ENCODE peak calls at places on chromosomes 3 and 15, in five cellular contexts. N is AG04449, L is adrenal gland, D is kidney, J is cardiac fibroblast. F is an unnamed sample.

GRCh38 chr15:40511472-40512133 is 40.8 kb downstream of the CHST14 start:
- DNase-seq in N (no peak), D (peak; percentile 91), L (peak; percentile 79), J (peak; percentile 38), F (peak; percentile 76)

GRCh38 chr15:80831606-80832224 is 52.5 kb downstream of the CEMIP start:
- DNase-seq in N (no peak), J (no peak), L (no peak), D (no peak), F (no peak)

GRCh38 chr3:171543759-171544284 is 83.6 kb upstream of the TNIK start:
- DNase-seq in J (no peak), N (no peak), D (no peak), L (no peak), F (no peak)

GRCh38 chr15:97691799-97692198 is 268.7 kb upstream of the ARRDC4 start:
- DNase-seq in L (no peak), D (no peak), N (no peak), J (no peak), F (no peak)

GRCh38 chr15:91852741-91853500 is 587 bp upstream of the SLCO3A1 start:
- DNase-seq in N (no peak), L (peak; percentile 88), D (peak; percentile 93), J (peak; percentile 74), F (no peak)

GRCh38 chr3:502486-502885 is 305.9 kb downstream of the CHL1 start:
- DNase-seq in J (no peak), D (no peak), L (no peak), N (no peak), F (no peak)

GRCh38 chr15:70882361-70882760 is 9.9 kb downstream of the THAP10 start:
- DNase-seq in D (no peak), L (no peak), J (no peak), N (no peak), F (no peak)

GRCh38 chr3:98343647-98344507 is 9.8 kb upstream of the OR5K4 start:
- DNase-seq in N (no peak), D (no peak), L (no peak), J (peak; percentile 48), F (peak; percentile 39)

GRCh38 chr15:94119215-94119815 is 112.0 kb upstream of the MCTP2 start:
- DNase-seq in L (no peak), D (peak; percentile 60), N (no peak), J (no peak), F (no peak)

GRCh38 chr15:39321977-39322376 is 258.9 kb upstream of the THBS1 start:
- DNase-seq in N (no peak), D (no peak), L (no peak), J (peak; percentile 43), F (no peak)

GRCh38 chr3:151197981-151198767 is 4.8 kb downstream of the GPR171 start:
- DNase-seq in J (peak; percentile 46), D (no peak), L (no peak), N (no peak), F (no peak)

GRCh38 chr15:39823634-39824033 is 41.0 kb upstream of the FSIP1 start:
- DNase-seq in J (no peak), L (no peak), D (no peak), N (no peak), F (no peak)

GRCh38 chr3:15682766-15683165 is 81.2 kb downstream of the BTD start:
- DNase-seq in D (no peak), L (no peak), N (peak; percentile 45), J (peak; percentile 58), F (no peak)

GRCh38 chr3:110886514-110886913 is 185.1 kb upstream of the NECTIN3 start:
- DNase-seq in D (no peak), L (no peak), N (no peak), J (no peak), F (no peak)

GRCh38 chr3:73540969-73541740 is 83.6 kb downstream of the PDZRN3 start:
- DNase-seq in J (peak; percentile 58), L (no peak), N (no peak), D (no peak), F (no peak)

GRCh38 chr3:190012314-190012782 is 108.3 kb downstream of the P3H2 start:
- DNase-seq in J (peak; percentile 55), L (no peak), D (no peak), N (no peak), F (no peak)

GRCh38 chr3:170707899-170708298 is 122.0 kb upstream of the SLC7A14 start:
- DNase-seq in L (no peak), D (no peak), N (no peak), J (no peak), F (no peak)

GRCh38 chr3:69838696-69839515 is 99.6 kb downstream of the MITF start:
- DNase-seq in J (no peak), N (no peak), L (no peak), D (no peak), F (no peak)

GRCh38 chr3:61936344-61936937 is 375.1 kb downstream of the PTPRG start:
- DNase-seq in N (no peak), J (peak; percentile 59), D (no peak), L (no peak), F (no peak)

GRCh38 chr3:101812895-101813294 is 33.9 kb downstream of the NXPE3 start:
- DNase-seq in J (no peak), N (no peak), D (no peak), L (no peak), F (no peak)

GRCh38 chr3:102141096-102141912 is 292.0 kb downstream of the NFKBIZ start:
- DNase-seq in N (no peak), J (peak; percentile 37), D (no peak), L (no peak), F (no peak)

GRCh38 chr3:9930804-9931418 is 2.7 kb upstream of the CRELD1 start:
- DNase-seq in N (no peak), L (no peak), J (peak; percentile 45), D (no peak), F (no peak)

GRCh38 chr15:88428805-88429605 is 38.2 kb downstream of the MRPL46 start:
- DNase-seq in L (no peak), J (no peak), N (no peak), D (no peak), F (no peak)

GRCh38 chr3:70947584-70947983 is 635.1 kb upstream of the MDFIC2 start:
- DNase-seq in J (peak; percentile 24), N (no peak), L (peak; percentile 53), D (no peak), F (no peak)

GRCh38 chr3:17111556-17111955 is 226.8 kb downstream of the PLCL2 start:
- DNase-seq in L (peak; percentile 76), D (no peak), J (peak; percentile 61), N (no peak), F (no peak)

GRCh38 chr3:16508591-16508995 is 4.9 kb downstream of the RFTN1 start:
- DNase-seq in N (no peak), L (no peak), D (no peak), J (no peak), F (no peak)

GRCh38 chr3:17510265-17510664 is 232.2 kb downstream of the TBC1D5 start:
- DNase-seq in N (no peak), D (no peak), L (no peak), J (no peak), F (no peak)

GRCh38 chr15:76206325-76206976 is 104.8 kb downstream of the ETFA start:
- DNase-seq in D (peak; percentile 92), L (peak; percentile 97), J (peak; percentile 53), N (no peak), F (peak; percentile 72)

GRCh38 chr15:34470892-34471291 is 33.3 kb upstream of the GOLGA8A start:
- DNase-seq in J (no peak), L (no peak), D (no peak), N (no peak), F (no peak)

GRCh38 chr15:92166751-92167412 is 226.8 kb upstream of the ST8SIA2 start:
- DNase-seq in L (peak; percentile 31), J (no peak), D (no peak), N (no peak), F (peak; percentile 76)

DNA sequence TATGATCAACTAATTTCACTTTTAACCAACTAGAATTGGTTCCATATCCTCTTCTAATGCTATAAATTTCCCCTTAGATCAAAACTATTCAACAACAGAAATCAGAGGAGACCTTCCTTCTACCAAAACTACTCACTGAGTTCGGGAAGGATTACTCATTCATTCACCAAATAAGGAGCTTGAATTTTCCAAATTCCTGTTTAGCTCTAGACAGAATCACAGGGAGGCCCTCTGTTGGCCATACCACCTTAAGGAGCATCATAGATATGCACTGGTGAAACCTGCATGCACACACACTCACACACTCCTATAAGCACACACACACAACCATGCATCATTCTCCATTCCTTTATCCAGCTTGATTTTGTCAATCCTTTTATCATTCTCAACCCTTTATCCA is 49.0 kb downstream of the SUCLG2 start:
- DNase-seq in L (no peak), J (peak; percentile 86), N (peak; percentile 46), D (no peak), F (no peak)
- TF ChIP-seq CTCF in L (peak; percentile 20), J (peak; percentile 54), N (peak; percentile 62), D (no peak), F (no peak)

DNA sequence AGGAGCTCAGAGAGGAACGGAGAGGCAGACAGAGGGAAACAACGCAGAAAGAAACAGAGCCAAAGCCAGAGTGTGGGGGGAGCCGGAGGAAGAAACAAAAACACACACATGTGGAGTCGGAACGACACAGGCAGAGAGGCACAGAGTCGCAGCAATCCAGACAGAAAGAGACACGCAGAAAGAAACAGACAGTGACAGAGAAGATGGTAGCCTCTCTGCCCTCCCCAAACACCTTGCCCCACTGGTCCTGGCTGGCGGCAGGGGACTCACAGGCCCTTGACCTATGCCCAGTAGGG is 1.7 kb downstream of the NCKIPSD start:
- DNase-seq in L (no peak), N (no peak), D (no peak), J (no peak), F (no peak)
- H3K4me3 ChIP-seq in L (peak overlapping the region; percentile 87), N (peak overlapping the region; percentile 95), D (peak overlapping the region; percentile 86), J (peak overlapping the region; percentile 95), F (peak overlapping the region; percentile 98)

GRCh38 chr3:103410231-103410630 is 975.4 kb downstream of the ZPLD1 start:
- DNase-seq in N (no peak), D (no peak), L (no peak), J (no peak), F (no peak)
- TF ChIP-seq CTCF in N (no peak), D (no peak), L (no peak), J (no peak), F (no peak)

GRCh38 chr15:100973351-100974034 is 54.3 kb downstream of the LRRK1 start:
- DNase-seq in N (no peak), L (no peak), J (no peak), D (peak; percentile 66), F (no peak)
- H3K4me3 ChIP-seq in N (no peak overlapping the region), L (peak overlapping the region; percentile 9), J (no peak overlapping the region), D (no peak overlapping the region), F (no peak overlapping the region)

GRCh38 chr3:148372476-148372875 is 325.2 kb upstream of the AGTR1 start:
- DNase-seq in N (no peak), J (no peak), L (no peak), D (no peak), F (no peak)

DNA sequence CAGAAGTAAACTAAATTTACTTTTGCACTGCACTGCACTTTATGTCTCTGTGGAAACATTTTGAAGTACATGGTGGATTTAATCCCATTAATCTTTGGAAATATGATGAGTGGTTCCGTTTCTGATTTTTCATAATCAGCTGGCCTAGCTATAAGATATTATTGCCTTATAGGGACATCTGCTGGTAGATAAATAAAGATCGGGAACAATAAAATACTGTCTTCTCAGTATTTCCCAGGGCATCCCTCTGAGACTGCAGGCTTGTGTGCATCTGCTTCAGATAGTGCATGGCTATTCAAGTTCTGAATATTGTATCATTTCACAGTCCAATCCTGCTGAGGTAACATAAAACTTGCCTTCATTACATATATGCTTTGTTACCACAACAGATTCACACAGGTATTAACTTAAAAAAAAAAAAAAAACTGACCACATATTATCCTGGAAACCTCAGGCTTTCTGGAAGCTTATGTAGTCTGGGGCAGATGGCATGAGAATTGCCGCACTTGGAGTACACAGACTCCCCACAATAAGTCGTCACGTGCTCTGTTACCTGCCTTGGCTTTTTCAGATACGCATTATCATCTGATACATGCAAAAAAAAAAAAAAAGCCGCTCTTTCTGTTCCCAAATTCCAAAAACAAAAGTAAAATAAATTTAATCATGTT is 330.8 kb upstream of the AGTR1 start:
- DNase-seq in L (no peak), D (no peak), J (peak; percentile 45), N (no peak), F (no peak)
- TF ChIP-seq CTCF in L (no peak), D (no peak), J (no peak), N (no peak), F (peak; percentile 48)